ENCODE peak calls at places on chromosomes 2 and 18, in four cellular contexts. D is HepG2, S is A549, M is K562. U is an unnamed sample.

GRCh38 chr2:160666677-160667061 is 173.1 kb upstream of the RBMS1 start:
- DNase-seq in D (no peak), S (no peak), M (no peak), U (no peak)

GRCh38 chr18:45549296-45549695 is 66.0 kb upstream of the SLC14A2 start:
- DNase-seq in D (no peak), S (no peak), M (no peak), U (no peak)

GRCh38 chr2:80461505-80462197 is 157.1 kb upstream of the LRRTM1 start:
- DNase-seq in D (no peak), S (no peak), M (no peak), U (no peak)

GRCh38 chr18:11500153-11501122 is 109.0 kb upstream of the SLC35G4 start:
- DNase-seq in D (peak), S (peak), M (peak), U (peak)

GRCh38 chr2:69200107-69200520 is 186.9 kb downstream of the GFPT1 start:
- DNase-seq in D (peak), S (no peak), M (no peak), U (peak)

GRCh38 chr2:66535574-66536289 is 100.8 kb downstream of the MEIS1 start:
- DNase-seq in D (no peak), S (no peak), M (no peak), U (no peak)

GRCh38 chr2:11389551-11390528 is 45.4 kb upstream of the ROCK2 start:
- DNase-seq in D (peak), S (peak), M (no peak), U (peak)

GRCh38 chr2:113162869-113163268 is 10.9 kb upstream of the PSD4 start:
- DNase-seq in D (no peak), S (no peak), M (no peak), U (no peak)

GRCh38 chr18:58868440-58868839 is 3.8 kb downstream of the ZNF532 start:
- DNase-seq in D (no peak), S (no peak), M (no peak), U (no peak)

GRCh38 chr2:156481295-156481694 is 45.1 kb downstream of the GPD2 start:
- DNase-seq in D (no peak), S (no peak), M (no peak), U (peak)

GRCh38 chr2:105785095-105785847 is 40.6 kb downstream of the NCK2 start:
- DNase-seq in D (no peak), S (no peak), M (no peak), U (no peak)

GRCh38 chr2:204544961-204545860 is at the start of gene PARD3B:
- DNase-seq in D (peak), S (peak), M (peak), U (peak)

GRCh38 chr2:149166958-149167810 is 128.7 kb downstream of the LYPD6B start:
- DNase-seq in D (no peak), S (no peak), M (no peak), U (no peak)

GRCh38 chr2:65353046-65353445 is 79.4 kb downstream of the SPRED2 start:
- DNase-seq in D (no peak), S (peak), M (no peak), U (no peak)

GRCh38 chr2:144096531-144096930 is 423.4 kb downstream of the ZEB2 start:
- DNase-seq in D (no peak), S (no peak), M (no peak), U (peak)

GRCh38 chr2:96122391-96122790 is 6.0 kb upstream of the ADRA2B start:
- DNase-seq in D (no peak), S (no peak), M (no peak), U (no peak)

GRCh38 chr2:236597629-236598028 is 28.0 kb downstream of the ACKR3 start:
- DNase-seq in D (no peak), S (no peak), M (no peak), U (no peak)

GRCh38 chr2:118470297-118470696 is 377.2 kb downstream of the EN1 start:
- DNase-seq in D (no peak), S (no peak), M (no peak), U (no peak)

GRCh38 chr2:236215761-236216333 is 47.7 kb upstream of the GBX2 start:
- DNase-seq in D (no peak), S (no peak), M (no peak), U (no peak)

GRCh38 chr18:34639662-34640061 is 70.4 kb upstream of the DTNA start:
- DNase-seq in D (no peak), S (no peak), M (no peak), U (no peak)

GRCh38 chr2:152097291-152098032 is 1.4 kb downstream of the CACNB4 start:
- DNase-seq in D (peak), S (no peak), M (no peak), U (peak)

GRCh38 chr2:69123182-69123581 is 110.2 kb downstream of the ANTXR1 start:
- DNase-seq in D (no peak), S (no peak), M (no peak), U (peak)

GRCh38 chr18:51330148-51330547 is 132.7 kb upstream of the MEX3C start:
- DNase-seq in D (no peak), S (no peak), M (no peak), U (no peak)

GRCh38 chr2:181036848-181037603 is 56.6 kb downstream of the UBE2E3 start:
- DNase-seq in D (no peak), S (no peak), M (no peak), U (peak)

GRCh38 chr2:232927041-232927792 is 57.2 kb downstream of the SNORC start:
- DNase-seq in D (no peak), S (peak), M (no peak), U (no peak)

GRCh38 chr18:67217551-67218166 is 298.9 kb downstream of the DSEL start:
- DNase-seq in D (peak), S (peak), M (peak), U (peak)

GRCh38 chr18:71831039-71831438 is 713.1 kb downstream of the CBLN2 start:
- DNase-seq in D (no peak), S (no peak), M (no peak), U (peak)

GRCh38 chr2:239162141-239162821 is 238.5 kb downstream of the HDAC4 start:
- DNase-seq in D (no peak), S (no peak), M (no peak), U (no peak)

GRCh38 chr18:70373062-70373519 is 84.2 kb downstream of the SOCS6 start:
- DNase-seq in D (peak), S (peak), M (no peak), U (peak)

GRCh38 chr2:166494140-166494544 is at the start of gene SCN7A:
- DNase-seq in D (no peak), S (no peak), M (peak), U (peak)

GRCh38 chr2:31384351-31384750 is 30.2 kb downstream of the XDH start:
- DNase-seq in D (no peak), S (peak), M (no peak), U (peak)

GRCh38 chr2:221097568-221097915 is 474.6 kb downstream of the EPHA4 start:
- DNase-seq in D (no peak), S (peak), M (no peak), U (peak)

GRCh38 chr18:37565985-37566478 is 434 bp upstream of the CELF4 start:
- DNase-seq in D (no peak), S (peak), M (no peak), U (peak)

GRCh38 chr2:16093639-16094447 is 153.5 kb downstream of the MYCN start:
- DNase-seq in D (peak), S (no peak), M (no peak), U (no peak)

GRCh38 chr2:238160206-238161129 is 1.7 kb downstream of the ERFE start:
- DNase-seq in D (peak), S (peak), M (peak), U (peak)

GRCh38 chr2:127386246-127386645 is 1.5 kb downstream of the MAP3K2 start:
- DNase-seq in D (no peak), S (no peak), M (no peak), U (no peak)

GRCh38 chr2:237540823-237541222 is 25.6 kb upstream of the PRLH start:
- DNase-seq in D (no peak), S (peak), M (peak), U (peak)

GRCh38 chr18:22185298-22185697 is 15.9 kb downstream of the GATA6 start:
- DNase-seq in D (no peak), S (no peak), M (no peak), U (no peak)

GRCh38 chr18:22182884-22183610 is 13.7 kb downstream of the GATA6 start:
- DNase-seq in D (no peak), S (no peak), M (no peak), U (no peak)

GRCh38 chr18:22183647-22184161 is 14.3 kb downstream of the GATA6 start:
- DNase-seq in D (no peak), S (no peak), M (no peak), U (no peak)

GRCh38 chr18:22186484-22186971 is 17.1 kb downstream of the GATA6 start:
- DNase-seq in D (no peak), S (no peak), M (no peak), U (no peak)

DNA sequence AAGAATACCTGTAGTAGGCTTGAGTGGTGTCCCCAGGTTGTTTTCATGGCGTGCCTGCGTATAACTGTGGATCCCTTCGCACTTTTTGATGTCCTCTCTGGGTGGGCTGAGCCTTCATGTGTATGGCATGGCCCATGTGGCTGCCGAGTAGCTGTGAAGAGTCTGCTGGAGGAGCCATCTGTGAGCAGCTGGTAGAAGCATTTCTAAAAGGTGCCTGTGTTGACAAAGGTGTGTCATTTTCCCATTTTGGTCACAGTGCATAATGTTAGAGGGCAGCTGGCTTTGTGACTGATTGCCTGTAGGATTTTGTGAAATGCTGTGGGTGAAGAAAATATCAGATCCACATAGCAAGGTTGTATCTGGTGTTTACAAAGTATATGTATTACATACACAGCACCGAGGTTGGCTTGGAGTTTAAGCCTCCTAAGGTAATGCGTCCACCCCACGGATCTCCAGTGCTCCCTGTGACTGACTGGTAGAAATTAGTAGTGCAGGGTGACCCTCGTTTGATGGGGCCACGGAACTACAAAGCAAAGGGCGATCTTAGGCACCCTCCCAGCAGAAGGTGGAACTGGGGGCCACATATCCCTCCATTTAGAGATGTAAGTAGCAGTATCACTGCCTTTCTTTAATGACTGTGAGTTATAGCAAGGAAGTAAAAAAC is 16.5 kb downstream of the GATA6 start:
- DNase-seq in D (no peak), S (no peak), M (no peak), U (no peak)
- TF ChIP-seq MAZ in D (no peak), S (no peak), M (no peak), U (no peak)

GRCh38 chr2:169448865-169449264 is 30.4 kb upstream of the BBS5 start:
- DNase-seq in D (no peak), S (no peak), M (no peak), U (no peak)
- TF ChIP-seq MAZ in D (no peak), S (no peak), M (no peak), U (no peak)

GRCh38 chr2:147345246-147345645 is 499.6 kb upstream of the ACVR2A start:
- DNase-seq in D (no peak), S (no peak), M (no peak), U (no peak)
- TF ChIP-seq MAZ in D (no peak), S (no peak), M (no peak), U (no peak)

GRCh38 chr2:36820942-36821605 is 124.6 kb downstream of the VIT start:
- DNase-seq in D (peak), S (no peak), M (no peak), U (no peak)
- TF ChIP-seq MAZ in D (no peak), S (no peak), M (no peak), U (no peak)

GRCh38 chr18:77676901-77677300 is 427.3 kb downstream of the GALR1 start:
- DNase-seq in D (no peak), S (no peak), M (no peak), U (no peak)
- TF ChIP-seq MAZ in D (no peak), S (no peak), M (no peak), U (no peak)

DNA sequence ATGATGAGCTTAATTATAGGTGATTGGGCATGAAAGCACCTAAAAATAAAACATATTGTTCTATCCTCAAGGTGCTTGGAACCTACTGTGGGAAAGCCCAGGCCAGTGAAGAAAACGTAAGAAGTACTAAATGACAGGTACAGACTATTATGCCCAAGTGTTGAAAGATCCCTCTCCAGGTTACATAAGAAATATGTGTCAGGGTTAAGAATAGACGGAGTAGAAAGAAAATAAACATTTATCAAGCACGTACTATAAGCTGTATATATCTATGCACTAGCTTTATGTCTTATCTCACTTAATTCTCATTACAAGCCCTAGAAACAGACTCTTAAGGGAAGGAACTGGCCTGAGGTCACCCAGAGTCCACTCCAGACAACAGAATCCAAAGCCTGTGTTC is 156.6 kb downstream of the IRS1 start:
- DNase-seq in D (no peak), S (no peak), M (no peak), U (no peak)
- TF ChIP-seq MAZ in D (no peak), S (no peak), M (no peak), U (no peak)

GRCh38 chr2:135510577-135510976 is 20.4 kb downstream of the ZRANB3 start:
- DNase-seq in D (no peak), S (no peak), M (no peak), U (no peak)
- TF ChIP-seq MAZ in D (no peak), S (no peak), M (no peak), U (no peak)

GRCh38 chr18:36381075-36381474 is 83.6 kb downstream of the FHOD3 start:
- DNase-seq in D (no peak), S (no peak), M (no peak), U (no peak)
- TF ChIP-seq MAZ in D (no peak), S (no peak), M (no peak), U (no peak)

GRCh38 chr2:9548506-9548905 is 7.1 kb downstream of the ADAM17 start:
- DNase-seq in D (no peak), S (no peak), M (peak), U (peak)

GRCh38 chr2:9539530-9539929 is 16.1 kb downstream of the ADAM17 start:
- DNase-seq in D (no peak), S (no peak), M (no peak), U (peak)

GRCh38 chr2:9545502-9545901 is 10.1 kb downstream of the ADAM17 start:
- DNase-seq in D (no peak), S (no peak), M (no peak), U (no peak)

GRCh38 chr2:9547272-9547991 is 8.2 kb downstream of the ADAM17 start:
- DNase-seq in D (no peak), S (no peak), M (no peak), U (peak)

GRCh38 chr2:9543557-9543956 is 12.1 kb downstream of the ADAM17 start:
- DNase-seq in D (no peak), S (no peak), M (no peak), U (no peak)
- TF ChIP-seq MAZ in D (no peak), S (no peak), M (no peak), U (no peak)

U was measured in IMR-90.